ENCODE peak calls at places on chromosomes 1 and 21, in five cellular contexts. M, C, P, L and E are unnamed samples.

GRCh38 chr1:238029126-238029525 is 138.4 kb upstream of the ZP4 start:
- DNase-seq in M (no peak), C (no peak), P (no peak), L (no peak), E (no peak)

GRCh38 chr1:108962681-108963051 is 618 bp downstream of the CLCC1 start:
- DNase-seq in L (no peak), M (peak; percentile 12), P (peak; percentile 64), C (no peak), E (no peak)

GRCh38 chr1:37410815-37411214 is 63.6 kb upstream of the ZC3H12A start:
- DNase-seq in M (peak; percentile 9), P (no peak), L (peak; percentile 9), C (no peak), E (no peak)

GRCh38 chr1:172818841-172819527 is 160.1 kb downstream of the FASLG start:
- DNase-seq in L (peak; percentile 53), P (no peak), M (no peak), C (no peak), E (no peak)

GRCh38 chr21:27206368-27206982 is 239.6 kb upstream of the ADAMTS5 start:
- DNase-seq in C (no peak), M (no peak), P (no peak), L (no peak), E (no peak)

GRCh38 chr21:41953831-41954653 is at the start of gene C2CD2:
- DNase-seq in M (peak; percentile 55), C (no peak), L (peak; percentile 71), P (peak; percentile 78), E (no peak)

GRCh38 chr21:34623519-34623918 is 8.6 kb upstream of the RCAN1 start:
- DNase-seq in P (no peak), C (no peak), M (no peak), L (no peak), E (no peak)

GRCh38 chr1:84776639-84777038 is 86.4 kb upstream of the SSX2IP start:
- DNase-seq in C (no peak), P (no peak), L (no peak), M (no peak), E (no peak)

GRCh38 chr21:33949516-33950424 is 34.2 kb upstream of the ATP5PO start:
- DNase-seq in M (no peak), C (no peak), P (no peak), L (no peak), E (no peak)

GRCh38 chr1:164613176-164613575 is 54.2 kb downstream of the PBX1 start:
- DNase-seq in P (no peak), C (no peak), L (peak; percentile 35), M (peak; percentile 6), E (no peak)

GRCh38 chr1:85822696-85823095 is 114.5 kb upstream of the ZNHIT6 start:
- DNase-seq in L (no peak), P (no peak), C (no peak), M (no peak), E (no peak)

GRCh38 chr1:14742181-14742980 is 143.9 kb downstream of the KAZN start:
- DNase-seq in C (no peak), M (peak; percentile 56), P (no peak), L (peak; percentile 96), E (no peak)

GRCh38 chr21:45364464-45365185 is 40.3 kb upstream of the COL18A1 start:
- DNase-seq in P (no peak), M (no peak), C (no peak), L (peak; percentile 89), E (no peak)

GRCh38 chr21:39016740-39017315 is 166.4 kb downstream of the PSMG1 start:
- DNase-seq in L (no peak), M (no peak), P (peak; percentile 72), C (no peak), E (no peak)

GRCh38 chr1:22176258-22176657 is 33.4 kb upstream of the WNT4 start:
- DNase-seq in P (no peak), L (no peak), M (no peak), C (no peak), E (no peak)

GRCh38 chr1:87346130-87346804 is 17.6 kb downstream of the LMO4 start:
- DNase-seq in M (no peak), L (no peak), C (no peak), P (no peak), E (no peak)

GRCh38 chr1:99727575-99728190 is 38.8 kb downstream of the FRRS1 start:
- DNase-seq in M (no peak), P (no peak), L (peak; percentile 30), C (no peak), E (no peak)

GRCh38 chr1:8520483-8520966 is 202.6 kb downstream of the SLC45A1 start:
- DNase-seq in M (peak; percentile 24), C (no peak), L (no peak), P (no peak), E (no peak)

GRCh38 chr21:20329636-20330035 is 668.6 kb upstream of the NCAM2 start:
- DNase-seq in P (no peak), C (no peak), M (no peak), L (no peak), E (no peak)

GRCh38 chr1:157932082-157932481 is 61.4 kb upstream of the KIRREL1 start:
- DNase-seq in L (peak; percentile 69), M (no peak), P (no peak), C (no peak), E (no peak)

GRCh38 chr1:227901906-227902640 is 45.7 kb downstream of the WNT9A start:
- DNase-seq in C (no peak), M (peak; percentile 16), P (peak; percentile 42), L (no peak), E (no peak)

GRCh38 chr1:32266926-32267645 is 16.0 kb downstream of the LCK start:
- DNase-seq in L (peak; percentile 60), P (no peak), M (peak; percentile 39), C (no peak), E (no peak)

GRCh38 chr1:202310746-202311145 is 31.0 kb downstream of the UBE2T start:
- DNase-seq in P (no peak), C (no peak), M (no peak), L (no peak), E (no peak)

GRCh38 chr21:22609802-22610201 is 1611.6 kb downstream of the NCAM2 start:
- DNase-seq in C (no peak), M (no peak), P (no peak), L (no peak), E (no peak)

GRCh38 chr1:179021873-179022272 is 3.8 kb upstream of the FAM20B start:
- DNase-seq in M (peak; percentile 18), P (peak; percentile 54), L (peak; percentile 64), C (peak; percentile 79), E (no peak)

GRCh38 chr1:10960954-10961833 is 51.3 kb upstream of the TARDBP start:
- DNase-seq in C (peak; percentile 85), L (peak; percentile 59), P (peak; percentile 89), M (peak; percentile 56), E (peak; percentile 67)

GRCh38 chr1:23484253-23485001 is 448 bp upstream of the ASAP3 start:
- DNase-seq in P (peak; percentile 93), L (peak; percentile 94), C (peak; percentile 77), M (peak; percentile 76), E (peak; percentile 89)

GRCh38 chr1:219247441-219247840 is 73.8 kb downstream of the LYPLAL1 start:
- DNase-seq in L (peak; percentile 12), C (no peak), M (no peak), P (no peak), E (no peak)

GRCh38 chr1:62237361-62237760 is 42.7 kb downstream of the L1TD1 start:
- DNase-seq in P (no peak), L (no peak), M (no peak), C (no peak), E (no peak)

GRCh38 chr1:29465755-29466154 is 229.4 kb downstream of the PTPRU start:
- DNase-seq in C (no peak), M (peak; percentile 33), L (peak; percentile 27), P (no peak), E (no peak)

GRCh38 chr21:44752701-44753235 is 41.4 kb upstream of the TSPEAR start:
- DNase-seq in P (no peak), L (no peak), M (no peak), C (no peak), E (no peak)

GRCh38 chr1:36153476-36153875 is 2.5 kb upstream of the MAP7D1 start:
- DNase-seq in C (no peak), P (no peak), L (no peak), M (no peak), E (no peak)

GRCh38 chr1:110874303-110875215 is 1.6 kb downstream of the CD53 start:
- DNase-seq in M (no peak), P (no peak), C (no peak), L (no peak), E (no peak)

GRCh38 chr1:201535778-201536245 is 3.1 kb upstream of the NAV1 start:
- DNase-seq in M (no peak), L (no peak), P (no peak), C (no peak), E (no peak)

GRCh38 chr1:178869114-178869697 is 1.7 kb downstream of the ANGPTL1 start:
- DNase-seq in L (peak; percentile 75), P (no peak), C (no peak), M (no peak), E (no peak)

GRCh38 chr21:46639489-46640386 is 4.3 kb downstream of the PRMT2 start:
- DNase-seq in P (no peak), L (peak; percentile 49), M (peak; percentile 15), C (no peak), E (no peak)

GRCh38 chr21:46637952-46638746 is 2.7 kb downstream of the PRMT2 start:
- DNase-seq in P (no peak), C (no peak), M (no peak), L (no peak), E (no peak)

GRCh38 chr21:46643379-46644177 is 8.1 kb downstream of the PRMT2 start:
- DNase-seq in M (no peak), P (no peak), C (no peak), L (no peak), E (no peak)

GRCh38 chr21:46645840-46646239 is 10.4 kb downstream of the PRMT2 start:
- DNase-seq in L (no peak), C (no peak), M (no peak), P (no peak), E (no peak)

GRCh38 chr21:46641656-46642055 is 6.2 kb downstream of the PRMT2 start:
- DNase-seq in L (no peak), P (no peak), C (no peak), M (no peak), E (no peak)
- H3K27ac ChIP-seq in L (no peak overlapping the region), P (no peak overlapping the region), C (no peak overlapping the region), M (no peak overlapping the region), E (no peak overlapping the region)

DNA sequence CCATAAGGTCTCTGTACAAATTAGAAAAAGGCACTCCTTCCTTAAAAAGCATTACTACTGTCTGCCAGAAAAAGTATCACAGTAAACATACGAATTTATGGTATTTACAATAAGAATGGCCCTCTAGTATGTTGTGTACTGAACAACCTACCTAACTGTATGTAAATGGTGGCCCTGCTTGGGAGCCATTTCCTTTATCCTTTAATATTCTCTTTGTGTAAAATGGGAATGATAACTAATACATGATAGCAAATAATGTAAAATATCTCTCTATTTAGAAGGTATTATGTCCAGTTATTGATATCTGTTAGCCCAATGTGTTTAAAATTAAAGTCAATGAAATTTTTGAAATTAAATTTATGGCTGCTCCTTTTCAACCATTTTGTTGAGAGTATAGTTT is 5.2 kb downstream of the DR1 start:
- DNase-seq in C (no peak), P (no peak), M (no peak), L (no peak), E (no peak)
- H3K4me3 ChIP-seq in C (no peak overlapping the region), P (no peak overlapping the region), M (no peak overlapping the region), L (no peak overlapping the region), E (no peak overlapping the region)

GRCh38 chr1:26353976-26354820 is at the start of gene CRYBG2:
- DNase-seq in L (no peak), M (no peak), P (peak; percentile 79), C (no peak), E (no peak)
- H3K27ac ChIP-seq in L (no peak within 1 kb of the TSS), M (peak within 1 kb of the TSS; percentile 100), P (no peak within 1 kb of the TSS), C (no peak within 1 kb of the TSS), E (no peak within 1 kb of the TSS)

GRCh38 chr1:106754957-106755356 is 301.5 kb upstream of the PRMT6 start:
- DNase-seq in P (no peak), M (no peak), C (no peak), L (peak; percentile 8), E (no peak)
- H3K4me3 ChIP-seq in P (no peak overlapping the region), M (no peak overlapping the region), C (no peak overlapping the region), L (no peak overlapping the region), E (no peak overlapping the region)